ENCODE peak calls at places on chromosome 21, in eight cellular contexts. Z, Y, I, O, P, C, L and U are unnamed samples.

GRCh38 chr21:15004721-15005370 is 60.0 kb downstream of the NRIP1 start:
- DNase-seq in P (no peak), C (no peak), Z (no peak), O (no peak), I (no peak), Y (peak), L (no peak), U (no peak)

GRCh38 chr21:18959817-18960216 is 556.2 kb upstream of the TMPRSS15 start:
- DNase-seq in L (no peak), C (no peak), Y (no peak), Z (no peak), P (no peak), I (no peak), O (no peak), U (no peak)

GRCh38 chr21:35150562-35151226 is 101.6 kb upstream of the RUNX1 start:
- DNase-seq in Y (peak), Z (no peak), P (peak), O (peak), L (no peak), I (peak), C (no peak), U (no peak)

GRCh38 chr21:33478858-33479678 is 706 bp downstream of the TMEM50B start:
- DNase-seq in P (peak), I (peak), C (no peak), O (peak), Z (peak), L (peak), Y (peak), U (peak)

GRCh38 chr21:20443558-20444155 is 554.6 kb upstream of the NCAM2 start:
- DNase-seq in P (peak), L (no peak), Z (no peak), Y (no peak), I (peak), C (no peak), O (no peak), U (no peak)

GRCh38 chr21:31444061-31444460 is 100.0 kb upstream of the TIAM1 start:
- DNase-seq in C (no peak), I (no peak), L (no peak), O (peak), Y (no peak), P (peak), Z (no peak), U (no peak)

GRCh38 chr21:26453258-26453657 is 119.8 kb downstream of the CYYR1 start:
- DNase-seq in Z (no peak), O (no peak), L (no peak), Y (no peak), C (no peak), I (no peak), P (no peak), U (no peak)

GRCh38 chr21:32338209-32338921 is 39.7 kb downstream of the MRAP start:
- DNase-seq in O (no peak), I (no peak), C (no peak), Y (no peak), Z (no peak), P (no peak), L (no peak), U (no peak)

GRCh38 chr21:17925000-17925610 is 105.9 kb upstream of the C21orf91 start:
- DNase-seq in L (no peak), Z (peak), I (peak), P (peak), C (peak), O (peak), Y (peak), U (peak)

GRCh38 chr21:25862112-25862511 is 127.3 kb downstream of the GABPA start:
- DNase-seq in C (no peak), Z (no peak), P (no peak), I (no peak), L (no peak), O (no peak), Y (no peak), U (no peak)

GRCh38 chr21:38989745-38990423 is 184.2 kb downstream of the ETS2 start:
- DNase-seq in P (peak), L (no peak), I (peak), O (peak), Z (peak), Y (peak), C (peak), U (peak)

GRCh38 chr21:38312822-38313221 is 56.0 kb downstream of the KCNJ15 start:
- DNase-seq in C (no peak), L (no peak), P (no peak), I (no peak), Y (no peak), O (no peak), Z (no peak), U (no peak)

GRCh38 chr21:17610862-17611261 is 1.8 kb downstream of the BTG3 start:
- DNase-seq in P (peak), Z (no peak), O (peak), L (peak), I (no peak), C (no peak), Y (no peak), U (no peak)

GRCh38 chr21:17461014-17461413 is 51.8 kb upstream of the CXADR start:
- DNase-seq in O (peak), Y (peak), C (peak), L (peak), Z (no peak), I (peak), P (peak), U (no peak)

GRCh38 chr21:29208666-29209059 is 78.2 kb downstream of the MAP3K7CL start:
- DNase-seq in Z (peak), Y (peak), O (peak), L (no peak), I (peak), P (peak), C (peak), U (no peak)

GRCh38 chr21:44304041-44304738 is 4.3 kb downstream of the PFKL start:
- DNase-seq in O (no peak), I (no peak), Y (no peak), L (no peak), C (no peak), P (no peak), Z (no peak), U (no peak)

GRCh38 chr21:44303490-44303981 is 3.7 kb downstream of the PFKL start:
- DNase-seq in C (no peak), P (no peak), I (no peak), L (no peak), Z (no peak), O (no peak), Y (no peak), U (no peak)

GRCh38 chr21:44301093-44301492 is 1.2 kb downstream of the PFKL start:
- DNase-seq in O (no peak), L (peak), Z (no peak), Y (no peak), C (no peak), P (no peak), I (no peak), U (no peak)

GRCh38 chr21:44300262-44300959 is 558 bp downstream of the PFKL start:
- DNase-seq in I (peak), L (peak), P (peak), Y (peak), Z (peak), C (no peak), O (peak), U (peak)

GRCh38 chr21:44301961-44302406 is 2.1 kb downstream of the PFKL start:
- DNase-seq in Z (no peak), I (peak), Y (no peak), O (no peak), L (no peak), P (no peak), C (no peak), U (no peak)
- TF ChIP-seq CTCF in Z (peak), I (no peak), Y (no peak), O (no peak), L (no peak), P (no peak), C (no peak), U (no peak)

GRCh38 chr21:42658320-42659105 is 5.1 kb downstream of the PDE9A start:
- DNase-seq in Z (no peak), O (no peak), P (no peak), I (no peak), Y (no peak), L (no peak), C (no peak), U (no peak)

GRCh38 chr21:42657676-42658319 is 4.4 kb downstream of the PDE9A start:
- DNase-seq in Z (no peak), L (no peak), O (no peak), I (no peak), P (no peak), Y (no peak), C (no peak), U (no peak)

GRCh38 chr21:42655797-42656770 is 2.7 kb downstream of the PDE9A start:
- DNase-seq in Z (no peak), O (no peak), L (no peak), Y (no peak), P (no peak), I (peak), C (no peak), U (no peak)

GRCh38 chr21:42654913-42655796 is 1.7 kb downstream of the PDE9A start:
- DNase-seq in O (no peak), Y (no peak), C (no peak), L (no peak), Z (no peak), P (no peak), I (no peak), U (no peak)

DNA sequence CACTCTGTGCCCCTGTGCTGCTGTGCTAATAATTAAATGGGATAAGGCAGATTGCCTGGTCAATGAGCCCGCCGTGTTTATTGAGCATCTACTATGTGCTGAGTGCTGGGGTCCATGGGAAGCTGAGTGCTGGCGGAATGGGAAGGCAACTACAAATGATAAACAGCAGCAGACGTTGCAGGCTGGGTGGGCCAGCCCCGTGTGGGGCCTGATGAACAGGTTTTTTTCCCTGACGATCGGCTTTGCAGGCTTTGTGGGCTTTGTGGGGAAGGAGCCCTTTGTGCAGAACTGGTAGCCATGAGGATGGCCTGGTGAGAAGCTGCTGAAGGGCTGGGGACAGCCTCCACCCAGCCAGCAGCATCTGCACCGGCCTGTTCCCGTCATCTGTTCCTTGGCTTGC is 3.5 kb downstream of the PDE9A start:
- DNase-seq in Y (no peak), Z (no peak), C (no peak), L (no peak), O (no peak), P (no peak), I (no peak), U (no peak)
- TF ChIP-seq CTCF in Y (no peak), Z (no peak), C (no peak), L (no peak), O (no peak), P (no peak), I (no peak), U (no peak)

DNA sequence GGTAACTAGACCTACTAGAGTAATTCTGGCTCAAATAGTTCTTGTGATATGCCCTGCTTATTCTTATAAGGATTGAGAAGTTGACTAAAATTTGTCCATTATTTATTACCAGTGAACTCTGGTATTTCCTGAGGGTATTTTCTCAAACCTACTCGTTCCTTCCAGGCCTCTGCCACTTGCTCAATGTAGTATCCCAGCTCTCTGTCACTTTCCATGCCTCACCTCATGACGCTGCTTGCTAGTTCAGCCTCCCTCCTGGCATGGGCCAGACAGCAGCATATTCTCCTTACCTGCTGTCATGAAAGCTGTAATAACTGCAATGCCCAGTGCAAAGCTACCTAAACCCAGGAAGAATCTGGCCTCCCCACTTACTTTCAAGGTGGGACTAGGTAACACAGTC is 602.9 kb upstream of the ADAMTS5 start:
- DNase-seq in P (no peak), I (no peak), O (no peak), L (no peak), Y (no peak), Z (peak), C (no peak), U (no peak)
- TF ChIP-seq CTCF in P (no peak), I (no peak), O (no peak), L (no peak), Y (no peak), Z (no peak), C (no peak), U (no peak)

GRCh38 chr21:45929477-45929876 is 52.1 kb upstream of the COL6A1 start:
- DNase-seq in L (no peak), I (no peak), O (no peak), P (no peak), C (no peak), Y (no peak), Z (no peak), U (no peak)

GRCh38 chr21:45923146-45923545 is 58.4 kb upstream of the COL6A1 start:
- DNase-seq in P (peak), O (peak), Z (peak), I (peak), Y (peak), C (peak), L (peak), U (peak)

GRCh38 chr21:45927032-45927431 is 54.5 kb upstream of the COL6A1 start:
- DNase-seq in I (no peak), P (no peak), L (no peak), C (no peak), O (no peak), Z (no peak), Y (no peak), U (no peak)

GRCh38 chr21:45927851-45928850 is 53.4 kb upstream of the COL6A1 start:
- DNase-seq in I (no peak), O (no peak), C (no peak), L (no peak), P (no peak), Y (no peak), Z (no peak), U (no peak)

DNA sequence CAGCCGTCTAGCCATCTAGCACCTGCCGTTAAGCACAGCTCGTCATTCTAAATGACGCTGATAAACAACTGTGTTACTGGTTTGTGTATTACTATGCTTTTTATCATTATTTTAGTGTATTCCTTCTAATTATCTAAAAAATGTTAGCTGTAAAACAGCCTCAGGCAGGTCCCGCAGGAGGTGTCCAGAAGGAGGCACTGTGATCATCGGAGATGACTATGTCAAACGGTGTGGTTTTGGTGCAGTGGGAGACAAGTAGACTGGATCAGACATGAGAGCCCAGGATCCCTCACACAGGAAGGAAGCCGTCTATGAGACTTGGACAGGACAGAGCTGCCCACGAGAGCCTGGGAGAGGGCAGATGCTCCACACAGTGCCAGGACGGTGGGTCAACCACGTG is 55.3 kb upstream of the COL6A1 start:
- DNase-seq in L (no peak), O (peak), I (no peak), C (no peak), Z (no peak), Y (no peak), P (peak), U (no peak)
- TF ChIP-seq CTCF in L (no peak), O (peak), I (peak), C (no peak), Z (no peak), Y (peak), P (peak), U (no peak)

GRCh38 chr21:41043008-41043407 is 125.0 kb upstream of the BACE2 start:
- DNase-seq in O (no peak), C (no peak), Y (no peak), Z (no peak), P (no peak), L (no peak), I (peak), U (no peak)
- TF ChIP-seq CTCF in O (peak), C (peak), Y (peak), Z (no peak), P (no peak), L (no peak), I (peak), U (peak)

DNA sequence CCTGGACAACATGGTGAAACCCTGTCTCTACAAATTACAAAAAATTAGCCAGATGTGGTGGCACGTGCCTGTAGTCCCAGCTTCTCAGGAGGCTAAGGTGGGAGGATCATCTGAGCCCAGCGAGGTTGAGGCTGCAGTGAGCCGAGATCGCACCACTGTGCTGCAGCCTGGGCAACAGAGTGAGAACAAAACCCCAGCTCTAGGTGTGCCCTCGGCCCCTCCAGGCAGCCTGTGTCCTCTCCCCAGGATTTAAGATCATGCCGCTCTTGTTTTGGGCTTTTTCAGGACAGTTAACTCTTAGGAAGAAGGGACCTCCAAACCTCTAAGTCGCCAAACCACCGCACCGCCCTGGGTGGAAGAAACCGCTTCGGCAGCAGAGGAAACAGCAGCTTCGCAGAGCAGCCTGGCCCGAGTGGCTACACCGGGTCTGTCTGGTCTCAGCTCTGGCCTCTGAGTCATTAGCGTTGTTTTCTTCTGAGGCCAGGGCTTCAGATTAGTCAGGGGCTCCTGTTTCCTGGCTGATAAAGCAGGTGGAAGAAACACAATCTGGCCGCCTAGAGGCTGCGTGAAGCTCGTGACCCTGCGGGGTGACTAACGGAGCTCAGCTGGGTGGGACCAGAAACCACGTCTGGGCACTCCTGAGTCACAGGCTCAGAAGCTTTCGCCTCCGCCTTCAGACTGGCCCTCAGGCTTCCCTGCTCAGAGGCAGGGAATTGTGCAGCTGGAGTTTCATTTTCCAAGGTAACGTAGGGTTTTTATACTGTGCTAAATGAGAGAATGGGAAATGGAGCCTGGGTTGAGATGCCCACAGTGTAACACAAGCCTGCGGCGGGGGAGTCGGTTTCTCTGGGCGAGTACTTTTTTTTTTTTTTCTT is 44.7 kb downstream of the CHAF1B start:
- DNase-seq in O (peak), Y (peak), C (peak), I (peak), Z (peak), P (peak), L (peak), U (no peak)
- TF ChIP-seq CTCF in O (no peak), Y (peak), C (no peak), I (peak), Z (peak), P (peak), L (no peak), U (peak)